ENCODE peak calls at places on chromosomes 11 and 22, in seven cellular contexts. F is H1, K is H9, I is IMR-90, S is mesendoderm, D is neuronal stem cell, J is mesenchymal stem cell. L is an unnamed sample.

GRCh38 chr11:131980199-131980598 is 609.8 kb downstream of the NTM start:
- DNase-seq in F (no peak), D (no peak), I (no peak), S (no peak), J (no peak), K (no peak), L (no peak)

GRCh38 chr11:66728760-66729385 is at the start of gene SPTBN2:
- DNase-seq in I (no peak), K (peak; percentile 61), S (peak; percentile 65), D (no peak), F (no peak), J (peak; percentile 29), L (peak; percentile 4)

GRCh38 chr11:62010935-62011528 is 43.6 kb upstream of the FTH1 start:
- DNase-seq in S (no peak), I (no peak), J (no peak), D (no peak), K (no peak), F (no peak), L (no peak)

GRCh38 chr11:75347781-75348613 is 3.5 kb downstream of the ARRB1 start:
- DNase-seq in D (no peak), K (peak; percentile 30), J (peak; percentile 98), F (no peak), S (no peak), I (peak; percentile 98), L (no peak)

GRCh38 chr22:46103181-46103580 is 47.1 kb upstream of the PPARA start:
- DNase-seq in J (no peak), I (no peak), D (no peak), K (no peak), F (no peak), S (no peak), L (no peak)

GRCh38 chr11:119635776-119636175 is 93.2 kb downstream of the NECTIN1 start:
- DNase-seq in F (no peak), K (no peak), J (no peak), D (no peak), I (no peak), S (no peak), L (no peak)

GRCh38 chr11:44381261-44381660 is 71.3 kb upstream of the ALX4 start:
- DNase-seq in S (no peak), F (no peak), J (no peak), D (no peak), K (no peak), I (no peak), L (no peak)

GRCh38 chr11:3147257-3147619 is 17.9 kb downstream of the OSBPL5 start:
- DNase-seq in F (no peak), I (no peak), K (no peak), J (no peak), S (no peak), D (no peak), L (no peak)

GRCh38 chr11:112382561-112382960 is 121.9 kb upstream of the PLET1 start:
- DNase-seq in K (peak; percentile 40), S (peak; percentile 46), D (no peak), F (no peak), I (no peak), J (no peak), L (no peak)

GRCh38 chr11:130449996-130450419 is 1.6 kb downstream of the ADAMTS15 start:
- DNase-seq in K (peak; percentile 94), J (peak; percentile 68), F (peak; percentile 93), I (peak; percentile 82), S (peak; percentile 95), D (no peak), L (peak; percentile 14)

GRCh38 chr11:131724436-131724995 is 354.1 kb downstream of the NTM start:
- DNase-seq in J (no peak), D (no peak), I (no peak), S (no peak), K (no peak), F (no peak), L (no peak)

GRCh38 chr11:128667873-128668272 is 26.0 kb upstream of the FLI1 start:
- DNase-seq in S (no peak), I (peak; percentile 54), K (no peak), D (no peak), J (no peak), F (no peak), L (no peak)

GRCh38 chr11:111378773-111379499 is at the start of gene POU2AF1:
- DNase-seq in K (peak; percentile 47), I (peak; percentile 43), D (no peak), S (no peak), F (no peak), J (no peak), L (no peak)

GRCh38 chr11:2671748-2672147 is 28.0 kb downstream of the KCNQ1OT1 start:
- DNase-seq in F (peak; percentile 17), J (no peak), K (no peak), I (no peak), D (no peak), S (no peak), L (no peak)

GRCh38 chr11:126570489-126570888 is 215.0 kb downstream of the ST3GAL4 start:
- DNase-seq in S (no peak), F (no peak), D (no peak), I (no peak), J (no peak), K (no peak), L (no peak)

GRCh38 chr11:75428989-75429640 is 3.9 kb downstream of the KLHL35 start:
- DNase-seq in S (no peak), J (no peak), F (no peak), K (no peak), I (no peak), D (no peak), L (no peak)

GRCh38 chr22:20965104-20965887 is 1.8 kb upstream of the AIFM3 start:
- DNase-seq in S (no peak), K (no peak), D (no peak), F (peak; percentile 66), I (no peak), J (no peak), L (no peak)

GRCh38 chr11:61083601-61084147 is 18.6 kb upstream of the CD5 start:
- DNase-seq in F (no peak), I (no peak), S (no peak), J (no peak), D (no peak), K (no peak), L (peak; percentile 79)

GRCh38 chr11:3002871-3003270 is 10.7 kb upstream of the NAP1L4 start:
- DNase-seq in F (no peak), J (no peak), K (no peak), S (no peak), I (no peak), D (no peak), L (no peak)

GRCh38 chr11:34236572-34236971 is 121.2 kb downstream of the ABTB2 start:
- DNase-seq in S (peak; percentile 94), F (no peak), I (no peak), K (no peak), D (no peak), J (no peak), L (no peak)

GRCh38 chr11:74418509-74418895 is 20.3 kb upstream of the PGM2L1 start:
- DNase-seq in K (no peak), S (no peak), F (no peak), D (no peak), I (peak; percentile 82), J (peak; percentile 73), L (peak; percentile 36)

GRCh38 chr22:36546932-36547331 is 18.0 kb upstream of the EIF3D start:
- DNase-seq in D (no peak), J (peak; percentile 91), S (peak; percentile 85), I (peak; percentile 92), K (no peak), F (no peak), L (peak; percentile 49)

GRCh38 chr11:83042966-83043711 is 28.6 kb downstream of the RAB30 start:
- DNase-seq in I (no peak), J (peak; percentile 15), K (no peak), D (no peak), S (no peak), F (no peak), L (no peak)

GRCh38 chr11:72292106-72292790 is 48.3 kb upstream of the PHOX2A start:
- DNase-seq in I (no peak), K (no peak), S (no peak), D (no peak), F (peak; percentile 33), J (no peak), L (no peak)

GRCh38 chr11:35600439-35600838 is 17.8 kb upstream of the FJX1 start:
- DNase-seq in K (no peak), D (no peak), J (no peak), I (no peak), S (no peak), F (no peak), L (no peak)

GRCh38 chr11:65366340-65366773 is 11.8 kb downstream of the TIGD3 start:
- DNase-seq in I (peak; percentile 86), S (peak; percentile 90), F (no peak), D (peak; percentile 61), J (peak; percentile 90), K (peak; percentile 61), L (peak; percentile 77)

GRCh38 chr11:67645521-67646457 is 4.7 kb downstream of the ACY3 start:
- DNase-seq in J (no peak), S (peak; percentile 57), K (peak; percentile 65), D (no peak), I (no peak), F (peak; percentile 56), L (no peak)

DNA sequence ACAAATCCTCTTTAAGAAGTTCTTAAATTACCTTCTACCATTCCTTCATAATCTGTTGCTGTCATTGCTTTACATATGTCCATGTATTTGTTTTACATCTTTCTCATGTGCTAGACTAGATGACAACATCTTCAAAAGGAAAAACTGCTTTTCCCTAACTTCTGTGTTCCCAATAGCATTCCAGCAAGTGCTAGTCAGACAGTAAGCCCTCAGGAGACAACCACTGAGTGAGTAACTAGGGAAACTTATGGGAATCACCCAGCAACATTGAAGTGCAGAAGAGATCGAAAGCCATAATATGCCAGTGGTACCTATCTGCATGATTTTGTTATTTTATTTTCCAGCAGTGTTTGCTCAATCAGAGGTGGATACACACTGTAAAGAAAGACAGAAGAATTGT is 889.7 kb upstream of the API5 start:
- DNase-seq in D (no peak), S (no peak), F (no peak), I (no peak), K (no peak), J (no peak), L (no peak)
- H2BK120ac ChIP-seq in D (no peak overlapping the region), S (no peak overlapping the region), F (no peak overlapping the region), I (no peak overlapping the region), K (no peak overlapping the region), J (no peak overlapping the region), L (no peak overlapping the region)

DNA sequence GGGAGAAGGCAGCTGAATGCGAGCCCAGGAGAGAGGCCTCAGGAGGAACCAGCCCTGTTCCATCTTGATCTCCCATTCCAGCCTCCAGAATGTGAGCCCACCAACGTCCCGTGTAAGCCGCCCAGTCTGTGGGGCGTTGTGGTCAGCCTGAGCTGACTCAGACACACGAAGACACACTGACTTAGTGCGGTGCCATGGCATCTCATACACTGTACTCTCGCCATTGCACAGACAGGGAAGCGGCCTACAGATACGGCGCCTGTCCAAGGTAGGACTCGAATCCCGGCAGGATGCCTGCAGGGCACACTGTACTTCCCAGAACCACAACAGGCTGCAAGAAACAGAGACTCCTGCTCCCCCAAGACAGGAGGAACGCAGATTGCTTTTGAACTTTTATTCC is 179.6 kb downstream of the CTTN start:
- DNase-seq in K (no peak), F (no peak), I (no peak), S (no peak), D (no peak), J (no peak), L (no peak)
- H2BK120ac ChIP-seq in K (no peak overlapping the region), F (no peak overlapping the region), I (no peak overlapping the region), S (no peak overlapping the region), D (peak overlapping the region; percentile 81), J (no peak overlapping the region), L (no peak overlapping the region)

GRCh38 chr11:45395421-45395820 is 109.3 kb upstream of the SYT13 start:
- DNase-seq in D (no peak), J (no peak), S (no peak), F (no peak), K (no peak), I (no peak), L (no peak)
- H2BK120ac ChIP-seq in D (no peak overlapping the region), J (no peak overlapping the region), S (no peak overlapping the region), F (no peak overlapping the region), K (no peak overlapping the region), I (no peak overlapping the region), L (no peak overlapping the region)

GRCh38 chr22:49643998-49644397 is 183.7 kb downstream of the BRD1 start:
- DNase-seq in F (no peak), S (no peak), K (no peak), J (no peak), D (no peak), I (no peak), L (no peak)
- H2BK120ac ChIP-seq in F (no peak overlapping the region), S (no peak overlapping the region), K (no peak overlapping the region), J (no peak overlapping the region), D (no peak overlapping the region), I (no peak overlapping the region), L (no peak overlapping the region)